ENCODE peak calls at places on chromosomes 3 and 15, in four cellular contexts. E, Z, M and R are unnamed samples.

GRCh38 chr3:194879991-194880939 is 194.6 kb downstream of the FAM43A start:
- DNase-seq in E (peak), Z (no peak), M (no peak), R (peak)

GRCh38 chr15:43370310-43370974 is 401 bp downstream of the ZSCAN29 start:
- DNase-seq in E (peak), Z (no peak), M (no peak), R (no peak)

GRCh38 chr3:172676208-172676920 is 34.5 kb downstream of the NCEH1 start:
- DNase-seq in E (no peak), Z (no peak), M (no peak), R (no peak)

GRCh38 chr3:51719413-51720025 is 12.7 kb downstream of the GRM2 start:
- DNase-seq in E (no peak), Z (peak), M (no peak), R (no peak)

GRCh38 chr3:141556034-141556433 is 69.2 kb downstream of the RASA2 start:
- DNase-seq in E (no peak), Z (no peak), M (no peak), R (no peak)

GRCh38 chr3:126197854-126198584 is 17.6 kb upstream of the ALDH1L1 start:
- DNase-seq in E (peak), Z (peak), M (peak), R (no peak)

GRCh38 chr3:30486386-30486785 is 120.0 kb upstream of the TGFBR2 start:
- DNase-seq in E (no peak), Z (no peak), M (no peak), R (no peak)

GRCh38 chr3:196268270-196269163 is 19.0 kb downstream of the PCYT1A start:
- DNase-seq in E (no peak), Z (no peak), M (no peak), R (peak)

GRCh38 chr3:67335813-67336212 is 318.6 kb downstream of the SUCLG2 start:
- DNase-seq in E (no peak), Z (no peak), M (no peak), R (no peak)

GRCh38 chr3:184428561-184429175 is 48.8 kb downstream of the CHRD start:
- DNase-seq in E (no peak), Z (no peak), M (no peak), R (no peak)

GRCh38 chr3:52733256-52733891 is 27.5 kb downstream of the SPCS1 start:
- DNase-seq in E (no peak), Z (no peak), M (no peak), R (no peak)

GRCh38 chr3:149198611-149199010 is 23.0 kb downstream of the CP start:
- DNase-seq in E (no peak), Z (no peak), M (no peak), R (no peak)

GRCh38 chr3:161977063-161977462 is 480.5 kb downstream of the OTOL1 start:
- DNase-seq in E (no peak), Z (no peak), M (no peak), R (no peak)

GRCh38 chr15:58213587-58214360 is 75.6 kb downstream of the AQP9 start:
- DNase-seq in E (no peak), Z (no peak), M (no peak), R (no peak)

GRCh38 chr15:91950054-91950453 is 96.5 kb downstream of the SLCO3A1 start:
- DNase-seq in E (no peak), Z (no peak), M (no peak), R (no peak)
- H3K27ac ChIP-seq in E (no peak), Z (no peak), M (no peak), R (no peak)

GRCh38 chr3:43319364-43319763 is 33.0 kb downstream of the SNRK start:
- DNase-seq in E (peak), Z (no peak), M (no peak), R (no peak)

GRCh38 chr3:43317461-43318316 is 31.3 kb downstream of the SNRK start:
- DNase-seq in E (no peak), Z (no peak), M (no peak), R (no peak)

GRCh38 chr3:43320288-43320687 is 33.9 kb downstream of the SNRK start:
- DNase-seq in E (no peak), Z (no peak), M (no peak), R (no peak)

GRCh38 chr3:43319794-43320193 is 33.5 kb downstream of the SNRK start:
- DNase-seq in E (no peak), Z (no peak), M (no peak), R (no peak)

GRCh38 chr3:43316783-43317460 is 30.6 kb downstream of the SNRK start:
- DNase-seq in E (no peak), Z (no peak), M (peak), R (no peak)
- H3K27ac ChIP-seq in E (no peak), Z (no peak), M (peak), R (no peak)

DNA sequence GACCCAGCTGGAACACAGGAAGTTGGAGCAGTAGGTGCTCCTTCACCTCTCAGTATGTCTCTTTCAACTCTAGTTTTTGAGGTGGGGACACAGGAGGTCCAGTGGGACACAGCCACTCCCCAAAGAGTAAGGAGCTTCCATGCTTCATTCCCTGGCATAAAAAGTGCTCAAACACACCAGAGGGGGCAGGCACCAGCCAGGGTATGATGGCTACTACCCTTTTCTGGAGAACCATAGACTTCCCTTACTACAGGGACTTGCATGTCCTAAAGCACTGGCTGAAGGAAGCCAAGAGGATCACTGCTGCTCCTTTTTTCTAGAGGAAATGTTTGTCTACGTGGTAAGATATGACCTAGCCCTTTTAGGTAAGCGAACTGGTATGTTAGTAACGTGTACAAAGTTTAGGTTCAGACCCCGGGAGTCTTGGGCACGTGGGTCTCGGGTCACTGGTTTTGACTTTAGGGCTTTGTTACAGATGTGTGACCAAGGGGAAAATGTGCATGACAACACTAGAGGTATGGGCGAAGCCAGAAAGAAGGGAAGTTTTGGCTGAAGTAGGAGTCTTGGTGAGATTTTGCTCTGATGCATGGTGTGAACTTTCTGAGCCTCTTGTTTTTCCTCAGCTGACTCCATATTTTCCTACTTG is 11.9 kb downstream of the IL17RB start:
- DNase-seq in E (no peak), Z (no peak), M (no peak), R (no peak)
- H3K27ac ChIP-seq in E (no peak), Z (no peak), M (no peak), R (no peak)

DNA sequence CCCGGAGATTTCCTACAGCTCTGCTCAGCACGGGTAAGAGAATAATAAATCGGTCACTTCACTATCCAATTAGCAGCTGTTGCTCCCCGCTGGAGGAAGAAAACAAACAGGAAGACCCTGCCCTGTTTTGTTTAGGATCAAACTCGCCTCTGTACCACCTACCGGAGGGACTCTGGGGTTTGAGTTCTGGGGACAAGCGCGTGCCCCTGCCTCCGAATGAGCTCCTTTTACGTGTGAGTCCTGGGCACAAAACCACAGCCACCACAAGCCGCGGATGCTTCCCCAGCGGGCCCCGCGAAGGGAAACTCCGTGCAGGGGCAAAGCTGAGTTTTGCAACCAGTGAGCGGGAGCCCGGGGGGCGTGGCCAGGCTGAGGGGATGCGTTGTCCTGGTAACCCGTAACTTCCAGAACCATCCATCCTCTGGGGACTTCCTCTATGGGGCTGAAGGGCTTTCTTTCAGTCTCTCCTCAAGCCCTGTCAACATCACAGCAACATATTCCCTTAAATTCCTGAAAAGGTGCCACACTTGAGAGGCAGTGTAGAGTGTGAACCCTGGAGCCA is 315.8 kb upstream of the PROK2 start:
- DNase-seq in E (peak), Z (peak), M (peak), R (peak)
- H3K27ac ChIP-seq in E (peak), Z (peak), M (no peak), R (peak)

GRCh38 chr3:192883512-192883911 is 34.1 kb downstream of the MB21D2 start:
- DNase-seq in E (no peak), Z (no peak), M (no peak), R (no peak)

GRCh38 chr3:192875971-192876565 is 41.6 kb downstream of the MB21D2 start:
- DNase-seq in E (no peak), Z (no peak), M (no peak), R (no peak)

GRCh38 chr3:192878374-192878773 is 39.3 kb downstream of the MB21D2 start:
- DNase-seq in E (no peak), Z (no peak), M (no peak), R (no peak)

GRCh38 chr3:192881159-192881786 is 36.4 kb downstream of the MB21D2 start:
- DNase-seq in E (no peak), Z (no peak), M (no peak), R (no peak)

DNA sequence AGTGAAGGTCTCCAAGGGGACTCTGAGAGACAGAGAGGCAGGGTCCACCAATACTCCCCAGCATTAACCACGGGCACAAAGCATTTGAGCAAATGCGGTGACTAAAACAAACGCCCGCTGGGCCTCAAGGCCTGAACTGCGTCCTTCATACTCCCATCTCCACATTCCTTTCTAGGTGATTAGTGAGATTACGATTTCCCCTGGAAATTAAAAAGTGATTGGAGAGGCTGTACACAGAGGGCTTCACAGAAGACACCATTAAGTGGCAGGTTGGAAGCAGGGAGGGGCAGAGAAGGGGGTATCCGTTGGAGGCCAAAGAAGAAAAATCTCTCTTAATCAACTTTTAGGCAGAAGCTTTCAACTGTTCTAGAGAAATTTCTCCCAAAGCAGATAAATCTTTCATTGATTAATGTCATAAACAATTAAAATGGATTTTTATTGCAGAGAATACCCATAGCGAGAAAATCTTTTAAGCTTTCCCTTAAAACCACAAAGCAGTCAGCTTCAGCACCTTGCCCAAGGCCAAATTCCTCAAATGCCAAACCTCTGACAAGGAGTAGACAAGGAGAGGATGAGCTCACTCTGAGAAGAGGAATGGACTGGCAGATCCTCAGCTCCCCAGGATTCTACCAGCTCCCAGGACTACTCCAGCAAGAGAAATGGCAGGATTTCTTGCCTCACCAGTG is 38.2 kb downstream of the MB21D2 start:
- DNase-seq in E (no peak), Z (no peak), M (peak), R (no peak)
- H3K27ac ChIP-seq in E (no peak), Z (no peak), M (no peak), R (no peak)

DNA sequence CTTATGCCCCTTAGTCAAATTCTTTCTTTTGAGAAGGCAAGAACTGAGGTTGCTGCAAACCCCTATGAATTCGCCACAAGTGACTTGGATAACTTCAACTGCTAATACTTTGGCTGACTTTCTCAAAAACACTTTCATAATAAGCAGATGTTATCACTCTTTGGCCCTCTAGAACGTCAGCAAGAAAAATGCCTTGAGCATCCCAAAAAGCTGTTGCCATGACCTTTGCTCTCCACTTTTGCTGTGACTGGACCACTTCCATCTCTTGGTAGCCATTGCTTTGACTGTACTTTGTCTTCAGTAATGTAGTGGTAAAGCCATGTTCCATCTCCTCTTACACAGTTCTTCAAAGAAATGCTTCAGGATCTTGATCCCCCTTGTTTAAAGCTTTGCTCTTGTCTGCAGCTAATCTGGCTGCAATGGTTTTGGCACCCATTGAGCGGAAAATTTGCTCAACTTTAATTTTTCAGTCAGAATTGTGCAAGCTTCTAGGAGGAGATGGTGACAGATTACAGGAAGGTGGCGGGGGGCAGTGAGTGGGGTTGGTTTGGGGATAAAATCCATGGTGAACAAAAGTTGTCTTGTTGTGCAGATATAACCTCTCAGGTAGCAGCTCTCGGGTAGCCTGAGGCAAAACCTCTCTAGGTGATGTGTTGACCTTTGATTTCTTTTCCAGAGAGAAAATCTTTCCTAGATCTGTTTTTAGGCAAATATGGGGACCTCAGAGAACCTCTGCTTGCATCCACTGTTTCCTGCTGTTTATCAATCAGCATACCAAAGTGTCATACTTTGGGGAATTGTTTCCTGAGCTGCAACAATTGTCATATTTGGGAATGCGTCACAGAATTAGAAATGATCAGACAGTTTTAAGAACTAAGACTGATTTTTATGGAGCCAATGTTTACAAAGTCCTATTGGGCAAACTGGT is 83.6 kb downstream of the CCR1 start:
- DNase-seq in E (no peak), Z (no peak), M (no peak), R (no peak)
- H3K27ac ChIP-seq in E (no peak), Z (no peak), M (no peak), R (no peak)